ENCODE peak calls at places on chromosomes 5 and 9, in seven cellular contexts. Q is activated CD4-positive, alpha-beta T cell treated with anti-CD3 and anti-CD28 coated beads, Interleukin-2, amount 10 ng/mL, durations not matched to agents 24 days and 14 days; M is aorta; V is SHP77 treated with DMSO at 0.1 percent for 48 hours; T is stimulated activated CD4-positive, alpha-beta T cell treated with anti-CD3 and anti-CD28 coated beads, Interleukin-2, amount 100 ng/mL, for 24 hours; B is activated effector memory CD4-positive, alpha-beta T cell treated with Interleukin-2 at 50 U/mL for 16 hours; A is stimulated activated CD8-positive, alpha-beta memory T cell treated with anti-CD3 and anti-CD28 coated beads, Interleukin-4, amount 100 ng/mL, for 1 hour. I is an unnamed sample.

GRCh38 chr9:72974501-72974900 is 21.6 kb upstream of the ALDH1A1 start:
- DNase-seq in B (no peak), Q (no peak), M (no peak), T (no peak), V (no peak), A (no peak), I (no peak)

GRCh38 chr5:150272531-150272930 is 17.0 kb downstream of the CAMK2A start:
- DNase-seq in M (no peak), Q (no peak), B (no peak), A (no peak), T (no peak), V (no peak), I (no peak)

GRCh38 chr9:127898433-127899199 is 787 bp downstream of the ST6GALNAC6 start:
- DNase-seq in T (no peak), Q (peak), M (peak), B (no peak), V (no peak), A (no peak), I (no peak)

GRCh38 chr5:79076819-79077218 is 7.3 kb downstream of the BHMT2 start:
- DNase-seq in T (no peak), Q (no peak), A (no peak), V (no peak), B (no peak), M (no peak), I (no peak)

GRCh38 chr5:150224483-150225027 is 34.7 kb downstream of the SLC6A7 start:
- DNase-seq in Q (no peak), V (no peak), T (no peak), B (no peak), A (no peak), M (no peak), I (no peak)

GRCh38 chr5:134113908-134114875 is at the start of gene TCF7:
- DNase-seq in M (peak), B (peak), T (peak), V (no peak), Q (peak), A (peak), I (no peak)

GRCh38 chr5:65802080-65802479 is 80.1 kb downstream of the NLN start:
- DNase-seq in A (no peak), B (no peak), Q (no peak), M (no peak), T (no peak), V (no peak), I (no peak)

GRCh38 chr9:127444283-127444920 is 6.8 kb downstream of the RPL12 start:
- DNase-seq in M (no peak), B (no peak), V (no peak), A (no peak), T (peak), Q (no peak), I (no peak)

GRCh38 chr5:157303023-157303422 is 37.1 kb downstream of the CYFIP2 start:
- DNase-seq in A (no peak), V (no peak), T (no peak), Q (no peak), B (no peak), M (no peak), I (no peak)

GRCh38 chr5:107389130-107389553 is 281.6 kb downstream of the EFNA5 start:
- DNase-seq in V (peak), Q (peak), M (no peak), A (no peak), B (no peak), T (no peak), I (no peak)

GRCh38 chr5:83547156-83547555 is 75.6 kb downstream of the VCAN start:
- DNase-seq in M (no peak), A (no peak), V (no peak), B (no peak), T (no peak), Q (no peak), I (no peak)

GRCh38 chr5:5078009-5078897 is 61.9 kb upstream of the ADAMTS16 start:
- DNase-seq in A (no peak), V (no peak), Q (no peak), M (no peak), B (no peak), T (no peak), I (no peak)

GRCh38 chr5:144864113-144864512 is 693.4 kb downstream of the KCTD16 start:
- DNase-seq in M (no peak), Q (no peak), B (no peak), A (no peak), V (no peak), T (no peak), I (no peak)

I was measured in cerebellar nuclear complex.